ENCODE peak calls at places on chromosome 17, in six cellular contexts. One of them, this sample, is unnamed. For H3K9me3, the result is how much of the 10 kb centered on the place peaks cover.

GRCh38 chr17:73257516-73257915 is 4.2 kb downstream of the CPSF4L start:
- DNase-seq in K562: no peak
- DNase-seq in CD8-positive, alpha-beta T cell: no peak
- DNase-seq in left ventricle myocardium inferior: no peak
- DNase-seq in neuronal stem cell: no peak
- DNase-seq in spleen: no peak
- DNase-seq in this sample: peak

GRCh38 chr17:42282478-42283080 is 5.7 kb upstream of the STAT5A start:
- DNase-seq in K562: no peak
- DNase-seq in CD8-positive, alpha-beta T cell: no peak
- DNase-seq in left ventricle myocardium inferior: no peak
- DNase-seq in neuronal stem cell: no peak
- DNase-seq in spleen: no peak
- DNase-seq in this sample: peak

GRCh38 chr17:71023631-71024030 is 854.3 kb downstream of the KCNJ2 start:
- DNase-seq in K562: no peak
- DNase-seq in CD8-positive, alpha-beta T cell: no peak
- DNase-seq in left ventricle myocardium inferior: no peak
- DNase-seq in neuronal stem cell: no peak
- DNase-seq in spleen: no peak
- DNase-seq in this sample: no peak

GRCh38 chr17:63928172-63928666 is 3.9 kb downstream of the CD79B start:
- DNase-seq in K562: no peak
- DNase-seq in CD8-positive, alpha-beta T cell: no peak
- DNase-seq in left ventricle myocardium inferior: peak
- DNase-seq in neuronal stem cell: no peak
- DNase-seq in spleen: peak
- DNase-seq in this sample: no peak

GRCh38 chr17:41773190-41773588 is 13.3 kb downstream of the JUP start:
- DNase-seq in K562: no peak
- DNase-seq in CD8-positive, alpha-beta T cell: no peak
- DNase-seq in left ventricle myocardium inferior: peak
- DNase-seq in neuronal stem cell: no peak
- DNase-seq in spleen: no peak
- DNase-seq in this sample: no peak

GRCh38 chr17:37802061-37802460 is 57.2 kb upstream of the HNF1B start:
- DNase-seq in K562: no peak
- DNase-seq in CD8-positive, alpha-beta T cell: no peak
- DNase-seq in left ventricle myocardium inferior: no peak
- DNase-seq in neuronal stem cell: no peak
- DNase-seq in spleen: no peak
- DNase-seq in this sample: no peak

GRCh38 chr17:75098861-75099260 is 10.9 kb upstream of the ARMC7 start:
- DNase-seq in K562: no peak
- DNase-seq in CD8-positive, alpha-beta T cell: no peak
- DNase-seq in left ventricle myocardium inferior: no peak
- DNase-seq in neuronal stem cell: no peak
- DNase-seq in spleen: no peak
- DNase-seq in this sample: no peak

GRCh38 chr17:30600830-30601494 is 123.8 kb downstream of the GOSR1 start:
- DNase-seq in K562: no peak
- DNase-seq in CD8-positive, alpha-beta T cell: no peak
- DNase-seq in left ventricle myocardium inferior: no peak
- DNase-seq in neuronal stem cell: peak
- DNase-seq in spleen: no peak
- DNase-seq in this sample: peak

GRCh38 chr17:79338589-79338988 is 264.0 kb downstream of the ENGASE start:
- DNase-seq in K562: no peak
- DNase-seq in CD8-positive, alpha-beta T cell: no peak
- DNase-seq in left ventricle myocardium inferior: no peak
- DNase-seq in neuronal stem cell: no peak
- DNase-seq in spleen: no peak
- DNase-seq in this sample: no peak

GRCh38 chr17:74297941-74298340 is 23.9 kb downstream of the DNAI2 start:
- DNase-seq in K562: no peak
- DNase-seq in CD8-positive, alpha-beta T cell: no peak
- DNase-seq in left ventricle myocardium inferior: no peak
- DNase-seq in neuronal stem cell: no peak
- DNase-seq in spleen: no peak
- DNase-seq in this sample: no peak

GRCh38 chr17:77459018-77459755 is 318.4 kb downstream of the SEC14L1 start:
- DNase-seq in K562: no peak
- DNase-seq in CD8-positive, alpha-beta T cell: no peak
- DNase-seq in left ventricle myocardium inferior: no peak
- DNase-seq in neuronal stem cell: no peak
- DNase-seq in spleen: no peak
- DNase-seq in this sample: no peak

GRCh38 chr17:29145289-29146058 is 34.7 kb downstream of the MYO18A start:
- DNase-seq in K562: peak
- DNase-seq in CD8-positive, alpha-beta T cell: peak
- DNase-seq in left ventricle myocardium inferior: peak
- DNase-seq in neuronal stem cell: no peak
- DNase-seq in spleen: peak
- DNase-seq in this sample: peak

GRCh38 chr17:73623247-73623646 is 21.0 kb downstream of the SDK2 start:
- DNase-seq in K562: no peak
- DNase-seq in CD8-positive, alpha-beta T cell: no peak
- DNase-seq in left ventricle myocardium inferior: no peak
- DNase-seq in neuronal stem cell: no peak
- DNase-seq in spleen: no peak
- DNase-seq in this sample: no peak

GRCh38 chr17:82231562-82232321 is 2.9 kb downstream of the SLC16A3 start:
- DNase-seq in K562: peak
- DNase-seq in CD8-positive, alpha-beta T cell: no peak
- DNase-seq in left ventricle myocardium inferior: peak
- DNase-seq in neuronal stem cell: no peak
- DNase-seq in spleen: peak
- DNase-seq in this sample: peak

GRCh38 chr17:77451271-77451893 is 310.6 kb downstream of the SEC14L1 start:
- DNase-seq in K562: peak
- DNase-seq in CD8-positive, alpha-beta T cell: peak
- DNase-seq in left ventricle myocardium inferior: peak
- DNase-seq in neuronal stem cell: peak
- DNase-seq in spleen: peak
- DNase-seq in this sample: peak

GRCh38 chr17:69540356-69540755 is 125.9 kb downstream of the MAP2K6 start:
- DNase-seq in K562: no peak
- DNase-seq in CD8-positive, alpha-beta T cell: no peak
- DNase-seq in left ventricle myocardium inferior: no peak
- DNase-seq in neuronal stem cell: no peak
- DNase-seq in spleen: no peak
- DNase-seq in this sample: no peak

GRCh38 chr17:2598166-2598565 is 4.7 kb downstream of the PAFAH1B1 start:
- DNase-seq in K562: no peak
- DNase-seq in CD8-positive, alpha-beta T cell: no peak
- DNase-seq in left ventricle myocardium inferior: no peak
- DNase-seq in neuronal stem cell: no peak
- DNase-seq in spleen: no peak
- DNase-seq in this sample: no peak

GRCh38 chr17:3887811-3888210 is 5.0 kb downstream of the CAMKK1 start:
- DNase-seq in K562: no peak
- DNase-seq in CD8-positive, alpha-beta T cell: no peak
- DNase-seq in left ventricle myocardium inferior: no peak
- DNase-seq in neuronal stem cell: no peak
- DNase-seq in spleen: no peak
- DNase-seq in this sample: no peak

GRCh38 chr17:76687278-76688164 is 23.2 kb downstream of the MXRA7 start:
- DNase-seq in K562: no peak
- DNase-seq in CD8-positive, alpha-beta T cell: no peak
- DNase-seq in left ventricle myocardium inferior: peak
- DNase-seq in neuronal stem cell: no peak
- DNase-seq in spleen: no peak
- DNase-seq in this sample: peak

GRCh38 chr17:67035131-67036083 is 8.9 kb upstream of the CACNG1 start:
- DNase-seq in K562: no peak
- DNase-seq in CD8-positive, alpha-beta T cell: no peak
- DNase-seq in left ventricle myocardium inferior: no peak
- DNase-seq in neuronal stem cell: no peak
- DNase-seq in spleen: no peak
- DNase-seq in this sample: no peak

GRCh38 chr17:63113167-63113566 is 147.1 kb downstream of the TANC2 start:
- DNase-seq in K562: peak
- DNase-seq in CD8-positive, alpha-beta T cell: no peak
- DNase-seq in left ventricle myocardium inferior: no peak
- DNase-seq in neuronal stem cell: no peak
- DNase-seq in spleen: no peak
- DNase-seq in this sample: no peak

GRCh38 chr17:67500677-67501300 is 123.7 kb downstream of the PITPNC1 start:
- DNase-seq in K562: no peak
- DNase-seq in CD8-positive, alpha-beta T cell: no peak
- DNase-seq in left ventricle myocardium inferior: no peak
- DNase-seq in neuronal stem cell: no peak
- DNase-seq in spleen: no peak
- DNase-seq in this sample: no peak

GRCh38 chr17:27293359-27293897 is 486 bp upstream of the WSB1 start:
- DNase-seq in K562: peak
- DNase-seq in CD8-positive, alpha-beta T cell: no peak
- DNase-seq in left ventricle myocardium inferior: no peak
- DNase-seq in neuronal stem cell: no peak
- DNase-seq in spleen: peak
- DNase-seq in this sample: no peak

DNA sequence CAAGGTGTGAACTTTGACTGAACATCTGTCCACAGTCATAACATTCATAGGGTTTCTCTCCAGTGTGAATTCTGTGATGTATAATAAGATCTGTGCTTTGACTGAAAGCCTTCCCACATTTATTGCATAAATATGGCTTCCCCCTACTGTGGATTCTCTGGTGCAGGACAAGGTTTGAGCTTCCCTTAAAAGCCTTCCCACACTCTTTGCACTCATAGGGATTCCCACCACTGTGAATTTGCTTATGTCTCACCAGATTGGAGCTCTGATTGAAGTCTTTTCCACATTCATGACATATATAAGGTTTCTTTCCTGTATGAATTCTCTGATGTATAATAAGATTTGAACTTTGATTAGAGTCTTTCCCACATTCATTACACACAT is 8.3 kb downstream of the ZNF594 start:
- DNase-seq in K562: no peak
- DNase-seq in CD8-positive, alpha-beta T cell: no peak
- DNase-seq in left ventricle myocardium inferior: no peak
- DNase-seq in neuronal stem cell: no peak
- DNase-seq in spleen: no peak
- DNase-seq in this sample: no peak
- H3K9me3 ChIP-seq in K562: under half
- H3K9me3 ChIP-seq in CD8-positive, alpha-beta T cell: under half
- H3K9me3 ChIP-seq in left ventricle myocardium inferior: half or more
- H3K9me3 ChIP-seq in neuronal stem cell: half or more
- H3K9me3 ChIP-seq in spleen: half or more
- H3K9me3 ChIP-seq in this sample: under half

DNA sequence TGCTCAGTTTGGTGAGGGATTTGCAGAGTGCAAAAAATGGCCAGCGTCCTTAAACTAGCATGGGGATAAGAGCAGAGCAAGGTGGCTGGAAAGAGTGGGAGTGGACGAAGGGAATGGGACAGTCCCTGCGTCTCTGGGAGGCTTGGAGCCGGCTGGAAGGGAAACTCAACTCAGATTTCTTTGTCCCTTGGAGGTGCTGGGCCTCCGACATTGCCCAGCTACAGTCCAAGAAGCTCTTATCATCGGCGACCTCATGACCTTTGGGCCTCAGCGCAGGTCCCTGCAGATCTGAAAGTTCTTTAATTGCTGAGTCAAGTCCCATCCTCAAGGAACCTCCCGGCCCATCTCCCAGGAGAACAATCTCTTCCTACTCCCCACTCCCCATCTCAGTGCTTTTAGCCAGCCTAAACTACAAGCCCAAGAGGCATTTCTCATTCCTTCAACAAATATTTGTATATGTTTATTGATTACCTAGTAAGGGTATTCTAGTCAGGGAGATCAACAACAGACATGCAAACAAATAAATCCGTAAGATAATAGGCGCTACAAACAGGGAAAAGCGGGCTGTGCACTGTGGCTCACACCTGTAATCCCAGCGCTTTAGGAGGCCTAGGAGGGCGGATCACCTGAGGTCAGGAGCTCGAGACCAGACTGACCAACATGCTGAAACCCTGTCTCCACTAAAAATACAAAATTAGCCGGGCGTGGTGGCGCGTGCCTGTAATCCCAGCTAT is 985 bp upstream of the TMEM107 start:
- DNase-seq in K562: peak
- DNase-seq in CD8-positive, alpha-beta T cell: no peak
- DNase-seq in left ventricle myocardium inferior: no peak
- DNase-seq in neuronal stem cell: no peak
- DNase-seq in spleen: no peak
- DNase-seq in this sample: no peak
- H3K4me3 ChIP-seq in K562: peak
- H3K4me3 ChIP-seq in CD8-positive, alpha-beta T cell: peak
- H3K4me3 ChIP-seq in left ventricle myocardium inferior: peak
- H3K4me3 ChIP-seq in neuronal stem cell: no peak
- H3K4me3 ChIP-seq in spleen: peak
- H3K4me3 ChIP-seq in this sample: no peak

GRCh38 chr17:19676901-19677300 is 28.4 kb downstream of the ALDH3A2 start:
- DNase-seq in K562: no peak
- DNase-seq in CD8-positive, alpha-beta T cell: no peak
- DNase-seq in left ventricle myocardium inferior: no peak
- DNase-seq in neuronal stem cell: no peak
- DNase-seq in spleen: no peak
- DNase-seq in this sample: no peak
- H3K9me3 ChIP-seq in K562: under half
- H3K9me3 ChIP-seq in CD8-positive, alpha-beta T cell: under half
- H3K9me3 ChIP-seq in left ventricle myocardium inferior: under half
- H3K9me3 ChIP-seq in neuronal stem cell: under half
- H3K9me3 ChIP-seq in spleen: under half
- H3K9me3 ChIP-seq in this sample: under half

GRCh38 chr17:1228752-1229353 is 41.4 kb upstream of the BHLHA9 start:
- DNase-seq in K562: no peak
- DNase-seq in CD8-positive, alpha-beta T cell: no peak
- DNase-seq in left ventricle myocardium inferior: no peak
- DNase-seq in neuronal stem cell: no peak
- DNase-seq in spleen: peak
- DNase-seq in this sample: no peak

GRCh38 chr17:1229354-1229890 is 40.8 kb upstream of the BHLHA9 start:
- DNase-seq in K562: peak
- DNase-seq in CD8-positive, alpha-beta T cell: no peak
- DNase-seq in left ventricle myocardium inferior: peak
- DNase-seq in neuronal stem cell: no peak
- DNase-seq in spleen: peak
- DNase-seq in this sample: peak

GRCh38 chr17:1227917-1228751 is 42.1 kb upstream of the BHLHA9 start:
- DNase-seq in K562: no peak
- DNase-seq in CD8-positive, alpha-beta T cell: no peak
- DNase-seq in left ventricle myocardium inferior: peak
- DNase-seq in neuronal stem cell: no peak
- DNase-seq in spleen: peak
- DNase-seq in this sample: peak

GRCh38 chr17:1231456-1231855 is 38.8 kb upstream of the BHLHA9 start:
- DNase-seq in K562: no peak
- DNase-seq in CD8-positive, alpha-beta T cell: no peak
- DNase-seq in left ventricle myocardium inferior: peak
- DNase-seq in neuronal stem cell: no peak
- DNase-seq in spleen: no peak
- DNase-seq in this sample: peak

GRCh38 chr17:1229891-1230571 is 40.2 kb upstream of the BHLHA9 start:
- DNase-seq in K562: no peak
- DNase-seq in CD8-positive, alpha-beta T cell: no peak
- DNase-seq in left ventricle myocardium inferior: no peak
- DNase-seq in neuronal stem cell: no peak
- DNase-seq in spleen: no peak
- DNase-seq in this sample: no peak
- H3K4me3 ChIP-seq in K562: no peak
- H3K4me3 ChIP-seq in CD8-positive, alpha-beta T cell: peak
- H3K4me3 ChIP-seq in left ventricle myocardium inferior: peak
- H3K4me3 ChIP-seq in neuronal stem cell: no peak
- H3K4me3 ChIP-seq in spleen: peak
- H3K4me3 ChIP-seq in this sample: peak

This sample was measured in testis.